ENCODE peak calls at places on chromosomes 11 and 22, in nine cellular contexts. L is Calu3; S is activated T-helper 9 cell treated with anti-CD3 and anti-CD28 coated beads, Interleukin-2, amount 50 U/mL, for 16 hours; Q is activated naive CD8-positive, alpha-beta T cell treated with anti-CD3 and anti-CD28 coated beads for 36 hours; U is activated T-helper 1 cell treated with Interleukin-2 at 50 U/mL for 16 hours; A is endothelial cell; F is A172; Z is GM12891; R is pons. T is an unnamed sample.

GRCh38 chr11:71212871-71213559 is 39.4 kb downstream of the SHANK2 start:
- DNase-seq in Z (no peak), A (no peak), S (no peak), U (no peak), Q (no peak), F (no peak), L (no peak), R (no peak), T (no peak)

GRCh38 chr22:30262917-30263741 is 3.5 kb downstream of the OSM start:
- DNase-seq in L (peak), S (peak), A (peak), Q (peak), Z (peak), U (peak), R (peak), F (no peak), T (peak)

GRCh38 chr11:111635706-111636045 is 33.4 kb downstream of the SIK2 start:
- DNase-seq in L (no peak), R (peak), U (no peak), Z (no peak), F (peak), Q (no peak), S (no peak), A (no peak), T (no peak)

GRCh38 chr11:77819921-77820564 is 479 bp downstream of the RSF1 start:
- DNase-seq in S (peak), L (peak), A (peak), Z (peak), R (no peak), U (peak), F (peak), Q (peak), T (no peak)

GRCh38 chr11:132683602-132684001 is 848.7 kb downstream of the OPCML start:
- DNase-seq in L (no peak), U (no peak), Q (no peak), R (no peak), F (no peak), A (no peak), Z (no peak), S (no peak), T (no peak)

GRCh38 chr11:33068611-33069340 is 29.4 kb downstream of the TCP11L1 start:
- DNase-seq in A (no peak), U (no peak), F (no peak), L (no peak), Z (no peak), Q (no peak), S (no peak), R (no peak), T (no peak)

GRCh38 chr11:66546368-66546965 is at the start of gene ACTN3:
- DNase-seq in S (no peak), R (no peak), Q (no peak), L (no peak), U (no peak), F (no peak), Z (no peak), A (peak), T (no peak)

GRCh38 chr11:20397281-20397680 is 9.8 kb downstream of the PRMT3 start:
- DNase-seq in Q (no peak), A (peak), F (peak), Z (no peak), S (no peak), R (peak), U (no peak), L (peak), T (no peak)

GRCh38 chr11:23192256-23192655 is 332.0 kb upstream of the CCDC179 start:
- DNase-seq in R (no peak), A (no peak), S (no peak), U (no peak), Q (no peak), L (no peak), F (no peak), Z (no peak), T (no peak)

GRCh38 chr11:27933992-27934829 is 173.7 kb downstream of the KIF18A start:
- DNase-seq in F (peak), R (no peak), Q (no peak), S (no peak), Z (no peak), L (peak), U (no peak), A (no peak), T (no peak)

GRCh38 chr11:73461844-73462435 is 85.7 kb downstream of the RELT start:
- DNase-seq in S (no peak), F (no peak), Q (no peak), R (no peak), A (no peak), U (no peak), Z (no peak), L (no peak), T (no peak)

GRCh38 chr22:39960791-39961746 is 872 bp downstream of the TMA7B start:
- DNase-seq in Z (peak), Q (peak), R (no peak), A (no peak), L (no peak), U (peak), F (peak), S (peak), T (peak)

GRCh38 chr11:120432056-120433018 is 79.2 kb upstream of the GRIK4 start:
- DNase-seq in F (peak), A (no peak), L (peak), Q (peak), U (no peak), R (no peak), S (no peak), Z (no peak), T (no peak)

GRCh38 chr22:30187726-30188407 is 58.7 kb downstream of the LIF start:
- DNase-seq in Z (no peak), R (no peak), L (no peak), F (no peak), S (no peak), U (no peak), A (no peak), Q (no peak), T (no peak)

GRCh38 chr11:17653606-17654005 is 65.8 kb upstream of the MYOD1 start:
- DNase-seq in L (no peak), F (no peak), S (no peak), A (no peak), U (no peak), Q (no peak), R (no peak), Z (no peak), T (no peak)

GRCh38 chr11:96028746-96029145 is 104.8 kb upstream of the MTMR2 start:
- DNase-seq in U (no peak), S (no peak), F (no peak), A (no peak), R (no peak), L (no peak), Q (no peak), Z (no peak), T (no peak)

GRCh38 chr11:65113361-65113756 is 1.7 kb downstream of the TM7SF2 start:
- DNase-seq in Q (no peak), Z (no peak), F (no peak), L (no peak), S (no peak), A (no peak), R (no peak), U (no peak), T (no peak)

GRCh38 chr22:30675436-30675835 is 7.8 kb upstream of the DUSP18 start:
- DNase-seq in F (no peak), Z (no peak), A (no peak), Q (no peak), R (no peak), L (no peak), U (no peak), S (no peak), T (no peak)

GRCh38 chr11:78277314-78277994 is 88.7 kb downstream of the USP35 start:
- DNase-seq in R (no peak), Z (no peak), A (no peak), S (no peak), Q (no peak), L (peak), F (no peak), U (no peak), T (no peak)

GRCh38 chr11:1880746-1881441 is 10.8 kb downstream of the PRR33 start:
- DNase-seq in A (no peak), F (no peak), Z (peak), L (no peak), U (no peak), Q (no peak), S (no peak), R (no peak), T (no peak)

GRCh38 chr22:42825796-42826195 is 31.3 kb downstream of the ARFGAP3 start:
- DNase-seq in S (no peak), U (no peak), A (no peak), Z (no peak), R (no peak), L (no peak), Q (no peak), F (no peak), T (no peak)

GRCh38 chr22:32389685-32390084 is 22.4 kb downstream of the RTCB start:
- DNase-seq in Z (no peak), Q (no peak), U (no peak), L (peak), S (no peak), R (no peak), A (peak), F (peak), T (no peak)

GRCh38 chr11:35473975-35474374 is 51.4 kb downstream of the PAMR1 start:
- DNase-seq in Z (no peak), R (no peak), A (no peak), S (no peak), Q (no peak), F (no peak), L (no peak), U (no peak), T (no peak)

GRCh38 chr11:63639195-63639832 is 25.1 kb upstream of the PLAAT3 start:
- DNase-seq in L (no peak), F (no peak), Z (no peak), U (no peak), A (no peak), S (no peak), R (peak), Q (no peak), T (no peak)

GRCh38 chr11:565921-566509 is 5.2 kb downstream of the RASSF7 start:
- DNase-seq in A (no peak), Z (no peak), S (no peak), U (no peak), L (no peak), F (no peak), Q (no peak), R (no peak), T (no peak)

GRCh38 chr11:19072464-19072863 is 11.9 kb upstream of the MRGPRX2 start:
- DNase-seq in Q (no peak), Z (no peak), L (peak), R (no peak), S (no peak), U (no peak), A (no peak), F (no peak), T (no peak)

GRCh38 chr22:48431536-48432315 is 1395.9 kb downstream of the BRD1 start:
- DNase-seq in L (no peak), Z (no peak), F (no peak), R (no peak), U (no peak), Q (no peak), S (no peak), A (no peak), T (no peak)

GRCh38 chr11:86660011-86660595 is 12.3 kb downstream of the ME3 start:
- DNase-seq in R (no peak), L (no peak), A (no peak), Z (no peak), F (peak), Q (no peak), S (no peak), U (no peak), T (no peak)

GRCh38 chr22:43993072-43993760 is 30.9 kb upstream of the PARVB start:
- DNase-seq in R (peak), U (peak), Z (peak), Q (peak), L (peak), A (peak), F (peak), S (peak), T (peak)

T was measured in stimulated activated effector memory CD8-positive, alpha-beta T cell treated with anti-CD3 and anti-CD28 coated beads, Interleukin-12 subunit alpha, Interleukin-12 subunit beta, amount 100 ng/mL, for 72 hours.